ENCODE peak calls at places on chromosomes 12 and 14, in five cellular contexts. J, L, T, G and Q are unnamed samples.

GRCh38 chr12:32757159-32757556 is 1.5 kb upstream of the YARS2 start:
- DNase-seq in J (no peak), L (no peak), T (no peak), G (no peak), Q (no peak)

GRCh38 chr14:24673534-24674203 is 39.7 kb upstream of the GZMB start:
- DNase-seq in J (no peak), L (no peak), T (no peak), G (no peak), Q (peak)

GRCh38 chr12:109739747-109740693 is 26.4 kb downstream of the FAM222A start:
- DNase-seq in J (peak), L (no peak), T (peak), G (peak), Q (no peak)

GRCh38 chr12:111055181-111055880 is 135.0 kb upstream of the MYL2 start:
- DNase-seq in J (no peak), L (no peak), T (no peak), G (peak), Q (no peak)

GRCh38 chr12:107025691-107026090 is 38.7 kb upstream of the MTERF2 start:
- DNase-seq in J (no peak), L (no peak), T (no peak), G (no peak), Q (no peak)

GRCh38 chr12:66438601-66439000 is 136.3 kb downstream of the HELB start:
- DNase-seq in J (no peak), L (peak), T (peak), G (no peak), Q (no peak)

GRCh38 chr12:119695034-119695433 is 27.1 kb downstream of the PRKAB1 start:
- DNase-seq in J (no peak), L (peak), T (peak), G (no peak), Q (no peak)

GRCh38 chr14:40697221-40697620 is 909.5 kb upstream of the LRFN5 start:
- DNase-seq in J (no peak), L (no peak), T (no peak), G (no peak), Q (no peak)

GRCh38 chr12:106840217-106840616 is 65.7 kb downstream of the RIC8B start:
- DNase-seq in J (peak), L (peak), T (peak), G (no peak), Q (no peak)

GRCh38 chr14:33580221-33580749 is 370.6 kb downstream of the EGLN3 start:
- DNase-seq in J (no peak), L (no peak), T (no peak), G (no peak), Q (no peak)

GRCh38 chr14:97408937-97409860 is 612.0 kb downstream of the VRK1 start:
- DNase-seq in J (no peak), L (no peak), T (no peak), G (no peak), Q (peak)

GRCh38 chr12:25135531-25136154 is 59.3 kb downstream of the DNAI7 start:
- DNase-seq in J (no peak), L (no peak), T (no peak), G (no peak), Q (peak)

GRCh38 chr12:4174417-4174816 is 99.1 kb upstream of the CCND2 start:
- DNase-seq in J (no peak), L (no peak), T (no peak), G (no peak), Q (no peak)

GRCh38 chr12:106582661-106583577 is at the start of gene RFX4:
- DNase-seq in J (peak), L (no peak), T (no peak), G (no peak), Q (no peak)

GRCh38 chr14:85534435-85534834 is 4.5 kb downstream of the FLRT2 start:
- DNase-seq in J (peak), L (peak), T (peak), G (no peak), Q (no peak)

GRCh38 chr14:85534914-85535313 is 5.0 kb downstream of the FLRT2 start:
- DNase-seq in J (peak), L (peak), T (peak), G (no peak), Q (no peak)

GRCh38 chr14:85533821-85534271 is 3.9 kb downstream of the FLRT2 start:
- DNase-seq in J (no peak), L (peak), T (peak), G (no peak), Q (no peak)

GRCh38 chr14:85535916-85536834 is 6.2 kb downstream of the FLRT2 start:
- DNase-seq in J (peak), L (peak), T (peak), G (no peak), Q (no peak)

DNA sequence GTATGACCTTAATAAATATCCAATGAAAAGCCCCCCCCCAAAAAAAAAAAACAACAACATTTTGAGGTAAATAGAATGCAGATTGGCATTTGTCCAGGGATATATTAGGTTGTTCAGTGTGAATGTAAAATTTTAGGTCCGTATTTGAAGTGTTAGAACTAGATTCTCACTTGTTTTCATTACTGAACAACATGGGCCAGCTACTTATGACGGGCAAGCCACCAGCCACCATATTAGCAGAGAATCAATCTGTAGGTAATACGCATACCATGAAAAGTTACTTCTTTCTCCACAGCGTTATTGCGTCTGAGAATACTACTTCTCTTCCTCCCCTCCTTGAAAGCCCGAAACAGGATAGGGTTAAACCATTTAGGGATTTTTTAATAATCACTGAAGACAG is 5.4 kb downstream of the FLRT2 start:
- DNase-seq in J (peak), L (no peak), T (peak), G (no peak), Q (no peak)
- H3K4me3 ChIP-seq in J (peak), L (peak), T (peak), G (peak), Q (no peak)

GRCh38 chr14:99774204-99774497 is 19.1 kb upstream of the EML1 start:
- DNase-seq in J (no peak), L (no peak), T (no peak), G (no peak), Q (no peak)

GRCh38 chr14:99774526-99775307 is 18.5 kb upstream of the EML1 start:
- DNase-seq in J (peak), L (peak), T (peak), G (no peak), Q (no peak)

GRCh38 chr14:99772371-99773283 is 20.6 kb upstream of the EML1 start:
- DNase-seq in J (peak), L (no peak), T (no peak), G (no peak), Q (no peak)

GRCh38 chr14:99775351-99775750 is 17.9 kb upstream of the EML1 start:
- DNase-seq in J (no peak), L (no peak), T (no peak), G (no peak), Q (no peak)

GRCh38 chr14:99773496-99774203 is 19.6 kb upstream of the EML1 start:
- DNase-seq in J (no peak), L (no peak), T (no peak), G (no peak), Q (no peak)
- H3K4me3 ChIP-seq in J (no peak), L (no peak), T (no peak), G (no peak), Q (no peak)

GRCh38 chr12:40565029-40565633 is 127.1 kb upstream of the CNTN1 start:
- DNase-seq in J (no peak), L (no peak), T (no peak), G (no peak), Q (no peak)

GRCh38 chr12:40560848-40561247 is 131.4 kb upstream of the CNTN1 start:
- DNase-seq in J (no peak), L (no peak), T (no peak), G (no peak), Q (peak)

GRCh38 chr12:40557980-40558379 is 134.3 kb upstream of the CNTN1 start:
- DNase-seq in J (no peak), L (no peak), T (no peak), G (no peak), Q (no peak)

GRCh38 chr12:40559865-40560264 is 132.4 kb upstream of the CNTN1 start:
- DNase-seq in J (no peak), L (no peak), T (no peak), G (no peak), Q (peak)

DNA sequence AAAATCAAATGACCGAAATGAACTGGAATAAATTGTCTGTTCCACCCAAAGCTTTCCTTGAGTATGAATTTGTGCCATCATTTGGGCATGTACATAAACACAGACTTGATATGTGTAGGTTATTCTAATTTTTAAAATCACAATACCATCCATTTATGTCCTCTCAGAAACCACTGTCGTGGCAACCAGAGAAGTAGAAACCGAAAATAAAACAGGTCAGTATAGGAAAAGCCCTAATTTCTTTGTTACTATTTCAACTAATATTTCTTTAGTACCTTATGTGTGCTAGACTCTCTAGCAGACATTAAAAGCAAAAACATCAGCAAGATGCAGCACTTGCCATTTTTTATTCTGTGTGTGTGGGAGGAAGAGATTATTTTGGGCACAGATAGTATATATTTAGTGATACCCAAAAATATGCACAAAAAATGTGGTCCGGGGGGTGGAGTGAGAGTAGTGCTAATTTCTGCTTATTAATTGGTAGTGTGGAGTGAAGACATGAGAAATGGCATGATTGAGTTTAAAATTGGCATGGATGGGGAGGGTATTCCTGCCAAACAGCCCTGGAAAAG is 130.8 kb upstream of the CNTN1 start:
- DNase-seq in J (no peak), L (no peak), T (no peak), G (no peak), Q (peak)
- H3K4me3 ChIP-seq in J (no peak), L (no peak), T (no peak), G (no peak), Q (peak)

DNA sequence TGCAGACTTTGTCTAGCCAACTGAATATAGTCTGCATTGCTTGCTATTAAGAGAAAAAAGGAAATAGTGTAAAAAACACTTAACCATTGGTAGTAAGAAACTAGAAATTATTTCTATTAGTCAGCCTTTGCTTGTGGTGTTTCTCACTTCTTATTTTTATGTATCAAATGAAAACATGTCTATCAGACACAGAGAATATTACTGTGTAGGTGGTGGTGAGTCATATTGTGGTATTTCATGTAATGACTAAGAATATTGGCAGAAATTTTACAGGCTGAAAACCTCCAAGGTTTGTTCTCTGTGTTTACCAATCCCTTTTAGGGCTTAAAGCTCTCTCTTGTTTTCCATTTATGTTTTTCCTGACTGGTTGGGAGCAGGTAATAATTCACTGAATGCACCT is 87.2 kb downstream of the DAAM1 start:
- DNase-seq in J (no peak), L (peak), T (peak), G (no peak), Q (peak)
- H3K4me3 ChIP-seq in J (no peak), L (no peak), T (no peak), G (no peak), Q (no peak)

GRCh38 chr14:65803886-65804285 is 391.4 kb downstream of the FUT8 start:
- DNase-seq in J (no peak), L (no peak), T (no peak), G (no peak), Q (no peak)

GRCh38 chr14:65810326-65810725 is 397.8 kb downstream of the FUT8 start:
- DNase-seq in J (peak), L (no peak), T (peak), G (no peak), Q (no peak)

GRCh38 chr14:65813760-65814387 is 401.3 kb downstream of the FUT8 start:
- DNase-seq in J (no peak), L (no peak), T (no peak), G (no peak), Q (no peak)

GRCh38 chr14:65804752-65805473 is 392.4 kb downstream of the FUT8 start:
- DNase-seq in J (no peak), L (no peak), T (no peak), G (no peak), Q (peak)

GRCh38 chr14:65808390-65808789 is 395.9 kb downstream of the FUT8 start:
- DNase-seq in J (no peak), L (no peak), T (no peak), G (no peak), Q (no peak)
- H3K4me3 ChIP-seq in J (no peak), L (no peak), T (no peak), G (no peak), Q (no peak)

GRCh38 chr12:108690191-108690518 is 41.2 kb downstream of the CORO1C start:
- DNase-seq in J (no peak), L (no peak), T (no peak), G (no peak), Q (no peak)

GRCh38 chr12:108689314-108690190 is 41.8 kb downstream of the CORO1C start:
- DNase-seq in J (peak), L (peak), T (peak), G (no peak), Q (peak)

GRCh38 chr12:108691154-108691994 is 39.9 kb downstream of the CORO1C start:
- DNase-seq in J (peak), L (peak), T (peak), G (peak), Q (peak)

GRCh38 chr12:108691995-108692808 is 39.1 kb downstream of the CORO1C start:
- DNase-seq in J (peak), L (peak), T (no peak), G (no peak), Q (peak)

GRCh38 chr12:108690799-108691153 is 40.5 kb downstream of the CORO1C start:
- DNase-seq in J (no peak), L (no peak), T (no peak), G (no peak), Q (no peak)
- H3K4me3 ChIP-seq in J (no peak), L (peak), T (no peak), G (no peak), Q (peak)

GRCh38 chr12:49198431-49199155 is 9.7 kb upstream of the TUBA1A start:
- DNase-seq in J (peak), L (peak), T (peak), G (no peak), Q (no peak)
- H3K4me3 ChIP-seq in J (no peak), L (no peak), T (no peak), G (no peak), Q (no peak)

GRCh38 chr12:47752552-47752951 is 6.1 kb downstream of the RAPGEF3 start:
- DNase-seq in J (no peak), L (no peak), T (no peak), G (no peak), Q (no peak)

GRCh38 chr12:47755655-47756562 is 2.8 kb downstream of the RAPGEF3 start:
- DNase-seq in J (no peak), L (no peak), T (no peak), G (no peak), Q (peak)

GRCh38 chr12:47754126-47754525 is 4.6 kb downstream of the RAPGEF3 start:
- DNase-seq in J (no peak), L (no peak), T (no peak), G (no peak), Q (no peak)

GRCh38 chr12:47753021-47754001 is 5.4 kb downstream of the RAPGEF3 start:
- DNase-seq in J (no peak), L (peak), T (peak), G (no peak), Q (peak)

DNA sequence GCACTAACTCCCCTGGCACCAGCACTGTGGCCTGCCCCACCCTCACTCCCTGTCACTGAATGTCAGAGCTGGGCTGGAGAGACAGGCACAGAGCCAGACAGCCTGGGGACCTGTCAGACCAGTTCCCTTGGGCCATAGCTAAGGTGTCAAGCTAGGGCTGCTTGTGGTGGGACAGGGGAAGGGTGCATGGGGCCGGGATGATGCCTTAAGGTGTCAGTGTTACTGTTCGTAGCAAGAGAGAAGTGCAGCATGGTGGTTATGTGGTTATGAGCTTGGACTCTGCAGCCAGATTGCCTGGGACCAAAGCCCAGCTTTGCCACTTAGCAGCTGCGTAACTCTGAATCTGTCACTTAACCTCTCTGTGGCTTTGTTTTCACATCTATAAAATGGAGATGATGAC is 3.8 kb downstream of the RAPGEF3 start:
- DNase-seq in J (no peak), L (no peak), T (no peak), G (peak), Q (peak)
- H3K4me3 ChIP-seq in J (no peak), L (no peak), T (no peak), G (no peak), Q (peak)

GRCh38 chr12:121135320-121135719 is 2.6 kb downstream of the P2RX7 start:
- DNase-seq in J (no peak), L (no peak), T (no peak), G (no peak), Q (no peak)

GRCh38 chr12:121131941-121132341 is 735 bp upstream of the P2RX7 start:
- DNase-seq in J (no peak), L (no peak), T (no peak), G (no peak), Q (no peak)

GRCh38 chr12:121130866-121131373 is 1.8 kb upstream of the P2RX7 start:
- DNase-seq in J (no peak), L (no peak), T (no peak), G (no peak), Q (no peak)

GRCh38 chr12:121132601-121133481 is at the start of gene P2RX7:
- DNase-seq in J (no peak), L (peak), T (peak), G (peak), Q (peak)

GRCh38 chr12:121133838-121134237 is 1.2 kb downstream of the P2RX7 start:
- DNase-seq in J (no peak), L (no peak), T (no peak), G (no peak), Q (no peak)
- H3K4me3 ChIP-seq in J (no peak), L (no peak), T (no peak), G (no peak), Q (peak)

GRCh38 chr14:105030194-105030593 is 9.3 kb upstream of the CDCA4 start:
- DNase-seq in J (no peak), L (no peak), T (no peak), G (no peak), Q (no peak)
- H3K4me3 ChIP-seq in J (no peak), L (no peak), T (no peak), G (no peak), Q (no peak)